ENCODE peak calls at places on chromosome 2, in five cellular contexts. U, D, Y, O and E are unnamed samples.
A peak's percentile ranks its signal among the peaks of the same experiment; 100 is the strongest.

GRCh38 chr2:46127176-46127575 is 170.0 kb upstream of the EPAS1 start:
- DNase-seq in O (no peak), Y (no peak), D (no peak), U (no peak), E (no peak)

GRCh38 chr2:109318150-109318948 is 189.3 kb downstream of the SH3RF3 start:
- DNase-seq in O (no peak), U (no peak), D (peak; percentile 59), Y (peak; percentile 4), E (peak; percentile 15)

GRCh38 chr2:152200562-152201465 is 25.3 kb upstream of the STAM2 start:
- DNase-seq in U (no peak), D (peak; percentile 83), Y (no peak), O (no peak), E (peak; percentile 8)

GRCh38 chr2:23330214-23330613 is 54.8 kb upstream of the KLHL29 start:
- DNase-seq in O (peak; percentile 3), D (peak; percentile 22), U (no peak), Y (no peak), E (no peak)

GRCh38 chr2:235087812-235088607 is 136.2 kb downstream of the SH3BP4 start:
- DNase-seq in Y (no peak), D (no peak), O (no peak), U (no peak), E (peak; percentile 50)

GRCh38 chr2:152189622-152190495 is 14.3 kb upstream of the STAM2 start:
- DNase-seq in D (peak; percentile 33), U (no peak), Y (peak; percentile 37), O (peak; percentile 39), E (no peak)

GRCh38 chr2:85851253-85851955 is 37.4 kb downstream of the ST3GAL5 start:
- DNase-seq in O (peak; percentile 60), Y (no peak), D (no peak), U (no peak), E (no peak)

GRCh38 chr2:45836316-45836715 is 184.8 kb downstream of the PRKCE start:
- DNase-seq in O (no peak), U (no peak), Y (no peak), D (no peak), E (no peak)

GRCh38 chr2:200042102-200042735 is 86.8 kb downstream of the MAIP1 start:
- DNase-seq in Y (no peak), U (no peak), O (no peak), D (peak; percentile 38), E (no peak)

GRCh38 chr2:224136394-224136793 is 97.3 kb upstream of the SERPINE2 start:
- DNase-seq in U (no peak), O (no peak), Y (no peak), D (no peak), E (no peak)

GRCh38 chr2:182522930-182523541 is 96.2 kb upstream of the PDE1A start:
- DNase-seq in Y (no peak), O (no peak), D (no peak), U (peak; percentile 41), E (no peak)

GRCh38 chr2:102009557-102009956 is 17.8 kb downstream of the IL1R2 start:
- DNase-seq in D (no peak), U (no peak), Y (no peak), O (no peak), E (no peak)